ENCODE peak calls at places on chromosomes 16 and 17, in five cellular contexts. B, W, U, I and D are unnamed samples.

GRCh38 chr17:80646328-80646727 is 101.7 kb downstream of the RPTOR start:
- DNase-seq in B (no peak), W (no peak), U (no peak), I (no peak), D (no peak)

GRCh38 chr17:57255182-57255775 is 1.0 kb upstream of the MSI2 start:
- DNase-seq in B (no peak), W (no peak), U (no peak), I (no peak), D (no peak)

GRCh38 chr16:11613381-11614303 is 26.9 kb upstream of the LITAF start:
- DNase-seq in B (peak), W (peak), U (peak), I (no peak), D (no peak)

GRCh38 chr17:51992864-51993413 is 165.6 kb downstream of the CA10 start:
- DNase-seq in B (no peak), W (no peak), U (no peak), I (no peak), D (no peak)

GRCh38 chr17:83068641-83069570 is 10.5 kb upstream of the METRNL start:
- DNase-seq in B (no peak), W (no peak), U (no peak), I (no peak), D (no peak)

GRCh38 chr17:75752405-75753192 is 12.4 kb downstream of the GALK1 start:
- DNase-seq in B (no peak), W (no peak), U (no peak), I (no peak), D (no peak)

GRCh38 chr16:68146583-68146982 is 61.4 kb downstream of the NFATC3 start:
- DNase-seq in B (peak), W (no peak), U (no peak), I (peak), D (no peak)

GRCh38 chr17:77037943-77038342 is 102.8 kb upstream of the SEC14L1 start:
- DNase-seq in B (no peak), W (no peak), U (no peak), I (no peak), D (no peak)

GRCh38 chr16:75745242-75745641 is 19.0 kb upstream of the CPHXL start:
- DNase-seq in B (no peak), W (no peak), U (no peak), I (no peak), D (no peak)

GRCh38 chr17:31695456-31696090 is 163.5 kb downstream of the COPRS start:
- DNase-seq in B (no peak), W (no peak), U (no peak), I (peak), D (no peak)

GRCh38 chr16:23546778-23547177 is 10.4 kb downstream of the EARS2 start:
- DNase-seq in B (no peak), W (no peak), U (no peak), I (no peak), D (no peak)

GRCh38 chr16:154223-155030 is 2.0 kb downstream of the HBZ start:
- DNase-seq in B (peak), W (no peak), U (no peak), I (peak), D (peak)

GRCh38 chr17:38315497-38315896 is 18.5 kb downstream of the MRPL45 start:
- DNase-seq in B (no peak), W (no peak), U (no peak), I (no peak), D (no peak)

GRCh38 chr16:55265926-55266325 is 58.1 kb upstream of the IRX6 start:
- DNase-seq in B (no peak), W (no peak), U (no peak), I (no peak), D (no peak)
- TF ChIP-seq CTCF in B (no peak), W (no peak), U (no peak), I (no peak), D (no peak)

GRCh38 chr16:51153275-51153991 is 2.4 kb upstream of the SALL1 start:
- DNase-seq in B (no peak), W (no peak), U (no peak), I (no peak), D (peak)
- TF ChIP-seq CTCF in B (no peak), W (no peak), U (no peak), I (no peak), D (no peak)

GRCh38 chr16:22252317-22252716 is 44.9 kb upstream of the POLR3E start:
- DNase-seq in B (no peak), W (no peak), U (no peak), I (no peak), D (no peak)
- TF ChIP-seq CTCF in B (no peak), W (no peak), U (no peak), I (no peak), D (no peak)

DNA sequence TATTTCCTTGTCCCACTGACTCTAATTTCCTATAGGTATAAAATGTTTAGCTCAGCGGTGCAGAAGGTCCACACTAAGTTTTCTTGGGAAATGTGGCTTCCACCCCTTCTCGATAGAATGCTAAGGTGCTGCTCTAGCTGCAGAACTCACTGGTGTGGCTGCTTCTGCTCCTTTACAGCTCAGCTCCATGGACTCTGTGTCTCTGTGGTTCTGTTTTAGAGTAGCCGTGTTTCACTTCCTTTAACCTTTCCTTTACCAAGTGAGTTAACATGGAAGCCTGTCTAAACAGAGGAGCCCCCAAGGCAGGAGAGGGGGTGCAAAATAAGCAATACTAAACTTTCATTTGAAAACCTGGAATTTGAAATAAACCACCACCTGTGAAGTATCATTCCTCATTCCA is 65.3 kb downstream of the SPECC1 start:
- DNase-seq in B (no peak), W (no peak), U (no peak), I (no peak), D (no peak)
- TF ChIP-seq CTCF in B (no peak), W (no peak), U (no peak), I (no peak), D (no peak)

GRCh38 chr17:28485049-28485448 is 11.6 kb downstream of the SLC13A2 start:
- DNase-seq in B (no peak), W (no peak), U (no peak), I (no peak), D (no peak)

GRCh38 chr17:28491286-28491685 is 14.9 kb upstream of the FOXN1 start:
- DNase-seq in B (no peak), W (no peak), U (no peak), I (no peak), D (no peak)

GRCh38 chr17:28491860-28492259 is 14.3 kb upstream of the FOXN1 start:
- DNase-seq in B (no peak), W (no peak), U (no peak), I (no peak), D (no peak)

GRCh38 chr17:28488884-28489276 is 15.4 kb downstream of the SLC13A2 start:
- DNase-seq in B (no peak), W (no peak), U (no peak), I (no peak), D (no peak)

GRCh38 chr17:28488154-28488883 is 14.9 kb downstream of the SLC13A2 start:
- DNase-seq in B (no peak), W (no peak), U (no peak), I (no peak), D (no peak)
- TF ChIP-seq CTCF in B (no peak), W (no peak), U (no peak), I (no peak), D (no peak)